ENCODE peak calls at places on chromosomes 7 and 10, in nine cellular contexts. F, B, W, T, X, I, Q, G and P are unnamed samples.

GRCh38 chr7:140006600-140006999 is 56.2 kb downstream of the PARP12 start:
- DNase-seq in G (no peak), Q (no peak), W (no peak), X (no peak), T (no peak), F (no peak), I (no peak), B (no peak), P (no peak)

GRCh38 chr7:41885078-41885477 is 182.2 kb upstream of the INHBA start:
- DNase-seq in Q (no peak), W (no peak), G (peak), I (no peak), F (no peak), X (no peak), T (no peak), B (no peak), P (peak)

GRCh38 chr7:155921086-155921803 is 109.0 kb upstream of the SHH start:
- DNase-seq in G (no peak), B (no peak), F (no peak), W (no peak), X (no peak), Q (no peak), I (no peak), T (no peak), P (no peak)

GRCh38 chr7:151247016-151247580 is 1.4 kb downstream of the SMARCD3 start:
- DNase-seq in W (no peak), I (no peak), X (peak), T (no peak), B (no peak), Q (no peak), F (no peak), G (no peak), P (no peak)

GRCh38 chr10:97494151-97494550 is 4.1 kb downstream of the MMS19 start:
- DNase-seq in F (no peak), I (no peak), B (no peak), T (no peak), X (no peak), W (no peak), G (no peak), Q (no peak), P (no peak)

GRCh38 chr10:95285556-95285955 is 5.2 kb downstream of the PDLIM1 start:
- DNase-seq in G (no peak), X (no peak), Q (no peak), B (no peak), W (no peak), I (no peak), T (no peak), F (no peak), P (no peak)

GRCh38 chr10:1782841-1783240 is 45.5 kb upstream of the ADARB2 start:
- DNase-seq in T (no peak), Q (no peak), B (no peak), G (no peak), I (no peak), F (no peak), W (no peak), X (no peak), P (no peak)

GRCh38 chr7:129375221-129375938 is 58.9 kb upstream of the STRIP2 start:
- DNase-seq in W (no peak), X (no peak), T (no peak), I (no peak), G (no peak), Q (no peak), B (no peak), F (no peak), P (no peak)

GRCh38 chr10:69883256-69883655 is 81.5 kb downstream of the COL13A1 start:
- DNase-seq in Q (no peak), X (peak), W (no peak), T (no peak), I (no peak), G (peak), B (no peak), F (peak), P (no peak)

GRCh38 chr10:128400564-128400963 is 274.3 kb upstream of the MKI67 start:
- DNase-seq in Q (no peak), W (no peak), G (no peak), T (no peak), F (no peak), B (no peak), X (no peak), I (no peak), P (no peak)

GRCh38 chr7:99235925-99236324 is 28.0 kb upstream of the KPNA7 start:
- DNase-seq in W (no peak), F (no peak), I (no peak), X (no peak), Q (no peak), B (no peak), T (no peak), G (no peak), P (no peak)

GRCh38 chr7:33748793-33749192 is 156.5 kb upstream of the BMPER start:
- DNase-seq in Q (no peak), T (no peak), B (no peak), W (no peak), G (no peak), X (peak), I (no peak), F (no peak), P (no peak)

GRCh38 chr7:157150825-157151412 is 12.2 kb downstream of the UBE3C start:
- DNase-seq in Q (peak), W (no peak), F (no peak), B (peak), T (no peak), G (no peak), I (peak), X (peak), P (peak)

GRCh38 chr7:18916826-18917225 is 200.6 kb downstream of the TWIST1 start:
- DNase-seq in B (no peak), X (no peak), I (no peak), F (no peak), T (no peak), Q (no peak), W (no peak), G (no peak), P (no peak)

GRCh38 chr10:30985552-30985951 is 46.1 kb downstream of the ZNF438 start:
- DNase-seq in B (no peak), I (no peak), G (peak), W (no peak), Q (no peak), X (no peak), T (no peak), F (peak), P (peak)

GRCh38 chr10:117226813-117227451 is 14.0 kb upstream of the SLC18A2 start:
- DNase-seq in X (no peak), G (peak), B (no peak), W (no peak), T (no peak), F (no peak), Q (peak), I (no peak), P (no peak)

GRCh38 chr10:129780158-129780557 is 183.9 kb downstream of the EBF3 start:
- DNase-seq in W (no peak), X (no peak), B (no peak), I (no peak), F (no peak), T (no peak), G (no peak), Q (no peak), P (no peak)

GRCh38 chr10:73076361-73077183 is 20.1 kb downstream of the P4HA1 start:
- DNase-seq in I (no peak), T (peak), B (peak), X (peak), W (peak), Q (peak), G (peak), F (no peak), P (peak)

GRCh38 chr10:7788640-7789335 is 811 bp downstream of the ATP5F1C start:
- DNase-seq in B (peak), Q (no peak), G (peak), I (no peak), X (no peak), W (no peak), T (no peak), F (no peak), P (peak)

GRCh38 chr10:71633935-71634334 is 85.6 kb downstream of the C10orf105 start:
- DNase-seq in B (no peak), W (no peak), X (no peak), I (no peak), F (no peak), Q (no peak), T (no peak), G (no peak), P (no peak)

GRCh38 chr7:158929306-158929705 is 72.9 kb downstream of the DYNC2I1 start:
- DNase-seq in B (no peak), G (no peak), I (no peak), Q (no peak), X (no peak), F (no peak), W (no peak), T (no peak), P (no peak)

GRCh38 chr10:6072215-6072941 is 10.2 kb upstream of the IL2RA start:
- DNase-seq in G (no peak), I (no peak), W (no peak), X (no peak), Q (no peak), F (no peak), T (no peak), B (no peak), P (no peak)

GRCh38 chr7:33243319-33243881 is 114.0 kb downstream of the BBS9 start:
- DNase-seq in W (no peak), F (peak), Q (peak), B (no peak), I (no peak), X (no peak), T (peak), G (peak), P (peak)

GRCh38 chr10:12707461-12708185 is 293.9 kb downstream of the CCDC3 start:
- DNase-seq in F (peak), W (peak), Q (peak), B (peak), G (peak), T (peak), X (no peak), I (no peak), P (peak)

GRCh38 chr7:152674860-152675760 is 831 bp downstream of the XRCC2 start:
- DNase-seq in W (no peak), B (peak), T (peak), I (no peak), X (no peak), F (no peak), G (peak), Q (no peak), P (peak)

GRCh38 chr7:36653671-36654355 is 70.5 kb downstream of the AOAH start:
- DNase-seq in G (no peak), X (no peak), B (no peak), I (no peak), F (no peak), W (no peak), T (no peak), Q (no peak), P (no peak)

GRCh38 chr10:25505466-25505865 is 330.7 kb downstream of the GPR158 start:
- DNase-seq in X (no peak), Q (no peak), T (no peak), I (no peak), W (no peak), F (no peak), B (no peak), G (no peak), P (no peak)

GRCh38 chr10:44854693-44855350 is 56.3 kb upstream of the TMEM72 start:
- DNase-seq in X (no peak), I (no peak), T (no peak), G (no peak), F (no peak), Q (no peak), B (peak), W (no peak), P (no peak)

GRCh38 chr7:133364959-133365680 is 112.2 kb downstream of the EXOC4 start:
- DNase-seq in W (no peak), G (no peak), T (no peak), X (no peak), B (no peak), I (no peak), F (no peak), Q (peak), P (peak)

GRCh38 chr7:42107484-42107883 is 129.5 kb downstream of the GLI3 start:
- DNase-seq in I (no peak), Q (no peak), X (no peak), T (no peak), F (no peak), B (peak), G (peak), W (peak), P (no peak)

GRCh38 chr10:25441270-25441669 is 266.5 kb downstream of the GPR158 start:
- DNase-seq in X (peak), Q (no peak), B (peak), T (no peak), F (no peak), W (no peak), I (no peak), G (no peak), P (no peak)

GRCh38 chr7:42479452-42480303 is 242.7 kb upstream of the GLI3 start:
- DNase-seq in I (no peak), G (peak), X (no peak), B (no peak), F (no peak), Q (no peak), W (no peak), T (no peak), P (no peak)

GRCh38 chr7:42883950-42884349 is 27.9 kb downstream of the C7orf25 start:
- DNase-seq in T (no peak), F (peak), Q (no peak), B (peak), G (peak), W (no peak), I (peak), X (no peak), P (peak)

GRCh38 chr10:89548673-89549072 is 13.3 kb upstream of the SLC16A12 start:
- DNase-seq in I (no peak), X (no peak), W (no peak), T (no peak), F (no peak), Q (no peak), B (no peak), G (no peak), P (no peak)

GRCh38 chr10:89549510-89549909 is 14.1 kb upstream of the SLC16A12 start:
- DNase-seq in F (peak), G (peak), Q (no peak), B (no peak), X (no peak), W (no peak), T (no peak), I (no peak), P (no peak)

GRCh38 chr10:89552213-89552612 is 16.8 kb upstream of the SLC16A12 start:
- DNase-seq in Q (no peak), B (no peak), W (no peak), F (no peak), G (no peak), I (no peak), T (no peak), X (no peak), P (no peak)

GRCh38 chr10:89547853-89548513 is 12.6 kb upstream of the SLC16A12 start:
- DNase-seq in Q (no peak), F (no peak), I (no peak), X (no peak), B (no peak), G (no peak), T (no peak), W (no peak), P (no peak)

DNA sequence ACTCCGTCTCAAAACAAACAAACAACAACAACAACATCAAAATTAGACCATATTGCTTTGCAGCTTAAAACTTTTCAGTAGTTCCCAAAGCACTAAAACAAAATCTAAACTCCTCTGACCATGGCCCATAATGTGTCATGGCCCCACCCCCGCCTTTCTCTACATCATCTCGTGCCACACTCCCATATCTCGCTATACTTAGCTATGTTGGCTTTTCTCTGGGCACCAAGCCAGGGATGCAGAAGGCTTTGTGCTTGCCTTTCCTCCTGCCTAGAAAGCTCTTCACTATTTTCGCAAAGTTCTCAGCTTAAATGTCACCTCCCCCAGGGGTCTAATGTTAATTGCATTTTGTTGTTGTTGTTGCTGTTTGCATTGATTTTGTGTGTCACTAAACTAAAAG is 15.1 kb upstream of the SLC16A12 start:
- DNase-seq in I (peak), X (no peak), F (no peak), T (no peak), Q (peak), B (peak), W (no peak), G (peak), P (peak)
- H3K27ac ChIP-seq in I (peak), X (no peak), F (no peak), T (no peak), Q (no peak), B (no peak), W (no peak), G (no peak), P (no peak)

GRCh38 chr7:30181211-30181610 is 46.4 kb downstream of the MTURN start:
- DNase-seq in G (no peak), F (no peak), Q (no peak), I (no peak), W (no peak), B (no peak), X (no peak), T (no peak), P (no peak)
- H3K27ac ChIP-seq in G (no peak), F (no peak), Q (no peak), I (peak), W (no peak), B (no peak), X (peak), T (no peak), P (no peak)

DNA sequence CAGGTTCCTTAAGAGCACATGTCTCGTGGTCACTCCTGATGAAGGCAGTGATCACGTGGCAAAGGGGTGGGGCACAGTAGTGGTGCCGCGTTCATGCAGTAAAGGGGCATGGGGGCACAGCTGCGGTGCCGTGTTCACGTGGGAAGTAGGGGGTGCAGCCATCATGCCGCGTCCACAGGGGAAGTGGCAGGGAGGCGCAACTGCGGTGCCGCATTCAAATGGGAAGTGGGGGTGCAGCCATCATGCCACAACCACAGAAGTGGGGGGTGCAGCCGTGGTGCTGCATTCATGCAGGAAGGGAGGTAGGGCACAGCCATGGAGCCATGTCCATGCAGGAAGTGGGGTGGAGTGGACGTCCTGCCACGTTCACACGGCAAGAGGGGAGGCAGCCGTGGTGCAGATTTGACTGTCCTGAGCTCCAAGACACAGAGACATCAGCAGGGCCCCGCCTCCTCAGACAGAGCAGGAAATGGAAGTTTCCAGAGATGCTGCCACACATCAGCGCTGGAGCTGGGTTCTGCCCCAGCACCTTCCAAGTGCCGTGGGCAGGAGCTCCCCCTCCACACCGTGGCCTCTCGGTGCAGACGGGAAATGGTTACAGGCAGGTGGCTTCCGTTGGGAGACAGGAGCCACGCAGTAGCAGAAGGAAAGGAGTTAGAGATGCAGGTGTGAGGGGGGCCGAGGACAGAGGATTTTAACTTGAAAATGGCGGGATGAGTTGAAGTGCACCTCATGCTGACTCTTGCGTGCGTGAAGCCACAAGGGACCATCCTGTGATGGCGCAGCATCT is 95.0 kb upstream of the DDC start:
- DNase-seq in B (no peak), G (no peak), T (no peak), I (no peak), X (no peak), F (no peak), W (peak), Q (no peak), P (no peak)
- H3K27ac ChIP-seq in B (no peak), G (no peak), T (no peak), I (no peak), X (peak), F (no peak), W (no peak), Q (no peak), P (no peak)

GRCh38 chr7:123888192-123888591 is 36.8 kb upstream of the SPAM1 start:
- DNase-seq in Q (no peak), T (no peak), F (no peak), W (no peak), B (no peak), X (no peak), I (no peak), G (no peak), P (no peak)
- H3K27ac ChIP-seq in Q (no peak), T (no peak), F (no peak), W (no peak), B (no peak), X (no peak), I (no peak), G (no peak), P (no peak)

GRCh38 chr7:44984478-44984758 is 5.6 kb upstream of the MYO1G start:
- DNase-seq in T (no peak), Q (no peak), F (no peak), B (no peak), G (no peak), X (no peak), W (no peak), I (no peak), P (no peak)
- H3K27ac ChIP-seq in T (no peak), Q (no peak), F (peak), B (no peak), G (no peak), X (no peak), W (no peak), I (no peak), P (no peak)

GRCh38 chr10:104325436-104326430 is 12.5 kb downstream of the ITPRIP start:
- DNase-seq in T (no peak), B (no peak), Q (no peak), W (no peak), I (peak), G (no peak), F (no peak), X (peak), P (no peak)

GRCh38 chr10:104322416-104322782 is 15.9 kb downstream of the ITPRIP start:
- DNase-seq in Q (no peak), T (no peak), F (no peak), W (peak), G (no peak), I (no peak), X (no peak), B (no peak), P (no peak)

GRCh38 chr10:104324931-104325330 is 13.3 kb downstream of the ITPRIP start:
- DNase-seq in T (no peak), I (no peak), W (no peak), G (no peak), F (no peak), X (no peak), Q (no peak), B (no peak), P (no peak)

GRCh38 chr10:104323085-104323484 is 15.2 kb downstream of the ITPRIP start:
- DNase-seq in Q (no peak), F (no peak), G (no peak), W (no peak), B (no peak), T (no peak), X (no peak), I (no peak), P (no peak)

GRCh38 chr10:104323721-104324686 is 14.3 kb downstream of the ITPRIP start:
- DNase-seq in G (no peak), B (no peak), F (no peak), W (no peak), X (no peak), Q (no peak), T (no peak), I (no peak), P (no peak)
- H3K27ac ChIP-seq in G (no peak), B (no peak), F (no peak), W (peak), X (peak), Q (no peak), T (no peak), I (peak), P (no peak)

GRCh38 chr10:107653832-107654287 is 489.4 kb upstream of the SORCS1 start:
- DNase-seq in I (no peak), Q (peak), B (no peak), X (no peak), T (no peak), W (no peak), F (no peak), G (peak), P (peak)
- H3K27ac ChIP-seq in I (no peak), Q (no peak), B (no peak), X (no peak), T (no peak), W (peak), F (no peak), G (no peak), P (no peak)

DNA sequence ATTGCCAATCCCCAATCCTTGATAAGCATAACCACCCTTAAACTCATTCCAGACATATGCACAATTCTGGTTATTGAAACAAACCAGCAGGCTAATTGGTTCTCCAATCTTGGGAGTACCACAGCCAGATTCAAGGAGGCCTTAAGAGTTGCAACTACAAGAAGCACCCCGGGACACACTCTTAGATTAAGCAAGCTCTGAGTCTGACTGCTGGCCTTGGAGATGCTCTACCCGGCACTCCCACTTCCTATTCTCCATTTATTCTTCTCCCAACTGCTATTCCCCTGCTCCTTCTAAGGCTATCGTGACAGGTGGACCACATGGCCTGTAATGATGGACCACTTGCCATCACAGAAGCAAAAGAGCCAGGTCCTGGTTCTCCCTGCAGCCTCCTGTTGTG is 40.3 kb downstream of the CYTH3 start:
- DNase-seq in Q (no peak), G (no peak), I (no peak), B (no peak), T (no peak), W (no peak), X (no peak), F (no peak), P (no peak)
- H3K27ac ChIP-seq in Q (no peak), G (no peak), I (peak), B (no peak), T (no peak), W (no peak), X (no peak), F (no peak), P (no peak)